ENCODE peak calls at places on chromosome 14, in nine cellular contexts. A is ureter; Q is GM06990; F is NCI-H1105 treated with DMSO at 0.1 percent for 48 hours; Y is activated T-helper 1 cell treated with anti-CD3 and anti-CD28 coated beads, Interleukin-2, amount 50 U/mL, for 16 hours; L is psoas muscle; N is activated naive CD4-positive, alpha-beta T cell treated with anti-CD3 and anti-CD28 coated beads for 36 hours; C is activated CD4-positive, alpha-beta T cell treated with anti-CD3 and anti-CD28 coated beads for 1 hour; R is fibroblast of gingiva. D is an unnamed sample.

GRCh38 chr14:71415404-71415690 is 508.1 kb downstream of the PCNX1 start:
- DNase-seq in Y (no peak), L (no peak), R (peak), A (no peak), F (no peak), N (no peak), C (no peak), Q (no peak), D (no peak)

GRCh38 chr14:71497645-71498086 is 434.6 kb upstream of the RGS6 start:
- DNase-seq in Q (peak), F (peak), Y (no peak), A (no peak), N (peak), C (no peak), R (peak), L (no peak), D (no peak)

GRCh38 chr14:68747366-68747765 is 45.5 kb downstream of the ZFP36L1 start:
- DNase-seq in F (no peak), N (no peak), R (no peak), C (no peak), L (no peak), Y (no peak), A (no peak), Q (no peak), D (no peak)

GRCh38 chr14:58078471-58078870 is 73.5 kb downstream of the ARMH4 start:
- DNase-seq in L (no peak), R (no peak), F (no peak), Q (no peak), N (no peak), C (no peak), A (no peak), Y (no peak), D (no peak)

GRCh38 chr14:63468273-63468672 is 74.9 kb downstream of the PPP2R5E start:
- DNase-seq in Q (no peak), F (no peak), C (no peak), N (no peak), L (no peak), A (no peak), R (no peak), Y (no peak), D (no peak)

GRCh38 chr14:102778616-102779351 is 1.5 kb downstream of the TRAF3 start:
- DNase-seq in N (no peak), C (no peak), A (no peak), L (no peak), Q (no peak), F (no peak), Y (no peak), R (no peak), D (no peak)

GRCh38 chr14:66056926-66057552 is 429.1 kb upstream of the CCDC196 start:
- DNase-seq in A (no peak), C (no peak), L (no peak), F (no peak), Y (no peak), Q (no peak), N (no peak), R (no peak), D (no peak)

GRCh38 chr14:22448905-22449611 is 140.0 kb downstream of the DAD1 start:
- DNase-seq in A (no peak), N (no peak), Q (peak), C (no peak), L (peak), R (peak), F (no peak), Y (no peak), D (no peak)

GRCh38 chr14:67514650-67515385 is 18.3 kb upstream of the PLEKHH1 start:
- DNase-seq in F (peak), Q (peak), L (peak), A (peak), N (peak), R (peak), C (peak), Y (no peak), D (no peak)

GRCh38 chr14:54258382-54258781 is 138.4 kb upstream of the CDKN3 start:
- DNase-seq in F (no peak), Y (no peak), N (no peak), C (no peak), L (no peak), A (no peak), Q (no peak), R (no peak), D (no peak)

GRCh38 chr14:33848706-33849454 is 102.0 kb downstream of the EGLN3 start:
- DNase-seq in N (peak), R (no peak), F (peak), Q (no peak), A (peak), L (peak), C (no peak), Y (no peak), D (no peak)

GRCh38 chr14:57833304-57833703 is 32.6 kb downstream of the SLC35F4 start:
- DNase-seq in A (no peak), C (no peak), Y (no peak), F (no peak), R (peak), Q (no peak), L (peak), N (no peak), D (no peak)

GRCh38 chr14:29111554-29111953 is 345.0 kb downstream of the FOXG1 start:
- DNase-seq in Y (no peak), L (no peak), N (no peak), Q (no peak), A (no peak), F (no peak), C (no peak), R (no peak), D (no peak)

GRCh38 chr14:94100847-94101246 is 9.7 kb upstream of the IFI27 start:
- DNase-seq in Y (no peak), N (no peak), F (no peak), A (no peak), L (peak), R (peak), Q (no peak), C (no peak), D (no peak)

GRCh38 chr14:65478596-65478995 is 66.1 kb downstream of the FUT8 start:
- DNase-seq in R (no peak), N (peak), C (no peak), Y (no peak), F (peak), L (no peak), Q (peak), A (no peak), D (no peak)

GRCh38 chr14:65239143-65239672 is 136.9 kb upstream of the MAX start:
- DNase-seq in C (no peak), F (no peak), N (no peak), A (no peak), Y (no peak), Q (no peak), R (peak), L (peak), D (no peak)

GRCh38 chr14:63524537-63525155 is 18.5 kb downstream of the PPP2R5E start:
- DNase-seq in R (no peak), Y (no peak), Q (no peak), C (no peak), N (peak), F (no peak), L (no peak), A (peak), D (no peak)

GRCh38 chr14:74954947-74955228 is 509 bp downstream of the PGF start:
- DNase-seq in R (no peak), L (no peak), A (no peak), N (no peak), F (no peak), C (no peak), Y (no peak), Q (no peak), D (no peak)

GRCh38 chr14:20683896-20684661 is at the start of gene RNASE4:
- DNase-seq in F (peak), C (peak), L (peak), N (peak), Q (peak), A (peak), R (peak), Y (peak), D (peak)

GRCh38 chr14:68779761-68780323 is 13.0 kb downstream of the ZFP36L1 start:
- DNase-seq in Q (no peak), C (peak), A (peak), L (no peak), N (peak), R (peak), Y (no peak), F (no peak), D (no peak)

GRCh38 chr14:100649173-100649519 is 61.9 kb upstream of the BEGAIN start:
- DNase-seq in F (no peak), A (no peak), L (no peak), C (no peak), N (no peak), Y (no peak), R (no peak), Q (no peak), D (no peak)

GRCh38 chr14:65003394-65003793 is 16.7 kb downstream of the FNTB start:
- DNase-seq in F (no peak), Q (no peak), N (no peak), R (no peak), L (no peak), C (no peak), A (no peak), Y (no peak), D (no peak)

GRCh38 chr14:89214221-89214965 is 202.6 kb downstream of the FOXN3 start:
- DNase-seq in C (no peak), N (no peak), R (peak), L (peak), Q (no peak), Y (no peak), A (peak), F (peak), D (no peak)

GRCh38 chr14:75258079-75258802 is 20.4 kb upstream of the FOS start:
- DNase-seq in N (no peak), A (no peak), F (no peak), L (peak), C (no peak), Y (no peak), Q (no peak), R (peak), D (no peak)

GRCh38 chr14:51093371-51094281 is 1.3 kb downstream of the TRIM9 start:
- DNase-seq in A (peak), L (peak), C (no peak), R (no peak), F (peak), N (peak), Y (no peak), Q (peak), D (no peak)

GRCh38 chr14:103542545-103543088 is 13.6 kb downstream of the TRMT61A start:
- DNase-seq in L (peak), F (no peak), R (no peak), Q (no peak), N (no peak), Y (no peak), A (no peak), C (no peak), D (no peak)

GRCh38 chr14:62117010-62117717 is 354.9 kb downstream of the SNAPC1 start:
- DNase-seq in N (peak), Y (peak), C (peak), L (peak), Q (peak), A (peak), R (no peak), F (peak), D (peak)

GRCh38 chr14:24692382-24693352 is 58.7 kb upstream of the GZMB start:
- DNase-seq in R (no peak), A (no peak), F (no peak), C (no peak), Y (no peak), L (no peak), Q (no peak), N (peak), D (peak)

GRCh38 chr14:104977681-104978647 is at the start of gene AHNAK2:
- DNase-seq in F (peak), N (peak), A (no peak), Y (no peak), L (peak), Q (peak), R (peak), C (no peak), D (no peak)

GRCh38 chr14:68137704-68138619 is 318.4 kb downstream of the RAD51B start:
- DNase-seq in L (peak), A (peak), N (peak), Q (no peak), F (no peak), R (peak), C (no peak), Y (no peak), D (no peak)

GRCh38 chr14:69375182-69375581 is 22.9 kb downstream of the ERH start:
- DNase-seq in Y (no peak), C (no peak), Q (no peak), F (no peak), A (no peak), R (no peak), N (no peak), L (no peak), D (no peak)

GRCh38 chr14:75821828-75822521 is 159.8 kb downstream of the TGFB3 start:
- DNase-seq in Y (no peak), C (no peak), L (no peak), N (no peak), Q (no peak), A (no peak), R (peak), F (no peak), D (no peak)

GRCh38 chr14:29896354-29896768 is 31.3 kb downstream of the PRKD1 start:
- DNase-seq in A (no peak), R (no peak), N (no peak), F (peak), Y (no peak), L (no peak), Q (no peak), C (no peak), D (no peak)

GRCh38 chr14:99508896-99509629 is 27.9 kb downstream of the CCNK start:
- DNase-seq in A (peak), F (no peak), R (no peak), Y (no peak), C (no peak), Q (no peak), L (peak), N (no peak), D (no peak)

D was measured in stimulated activated CD8-positive, alpha-beta memory T cell treated with anti-CD3 and anti-CD28 coated beads, Interleukin-12 subunit alpha, Interleukin-12 subunit beta, amount 100 ng/mL, for 1 hour.